ENCODE peak calls at places on chromosomes 7 and 10, in five cellular contexts. Z is lower lobe of right lung, U is transverse colon, Q is IMR-90, W is HCT116. V is an unnamed sample.

GRCh38 chr7:25495342-25495855 is 267.1 kb upstream of the NPVF start:
- DNase-seq in Z (no peak), U (no peak), Q (no peak), W (no peak), V (no peak)

GRCh38 chr10:113305871-113306270 is 247.0 kb upstream of the HABP2 start:
- DNase-seq in Z (no peak), U (no peak), Q (peak; percentile 58), W (no peak), V (no peak)

GRCh38 chr7:47954231-47954911 is 6.1 kb upstream of the PKD1L1 start:
- DNase-seq in Z (no peak), U (no peak), Q (peak; percentile 76), W (no peak), V (no peak)

GRCh38 chr10:59088912-59089573 is 87.4 kb upstream of the PHYHIPL start:
- DNase-seq in Z (no peak), U (no peak), Q (no peak), W (no peak), V (no peak)

GRCh38 chr7:63067897-63068585 is 930.6 kb upstream of the ZNF722 start:
- DNase-seq in Z (no peak), U (no peak), Q (no peak), W (no peak), V (no peak)

GRCh38 chr7:101733713-101734475 is 83.5 kb upstream of the CUX1 start:
- DNase-seq in Z (peak; percentile 80), U (peak; percentile 53), Q (peak; percentile 47), W (no peak), V (no peak)

GRCh38 chr7:155206286-155207020 is 91.2 kb upstream of the INSIG1 start:
- DNase-seq in Z (peak; percentile 81), U (peak; percentile 56), Q (peak; percentile 89), W (no peak), V (no peak)

GRCh38 chr7:5827755-5828154 is 46.3 kb upstream of the RNF216 start:
- DNase-seq in Z (peak; percentile 52), U (peak; percentile 28), Q (no peak), W (peak; percentile 16), V (no peak)

GRCh38 chr7:41816111-41816510 is 113.2 kb upstream of the INHBA start:
- DNase-seq in Z (no peak), U (no peak), Q (no peak), W (no peak), V (no peak)

GRCh38 chr10:110274072-110274627 is 30.6 kb downstream of the SMNDC1 start:
- DNase-seq in Z (no peak), U (no peak), Q (no peak), W (no peak), V (no peak)

GRCh38 chr10:94963901-94964300 is 25.4 kb downstream of the CYP2C9 start:
- DNase-seq in Z (no peak), U (no peak), Q (peak; percentile 13), W (peak; percentile 46), V (no peak)

GRCh38 chr10:132654708-132655661 is 117.4 kb downstream of the INPP5A start:
- DNase-seq in Z (peak; percentile 76), U (peak; percentile 54), Q (peak; percentile 55), W (peak; percentile 7), V (no peak)

GRCh38 chr10:93435621-93436385 is 46.3 kb downstream of the MYOF start:
- DNase-seq in Z (no peak), U (no peak), Q (peak; percentile 43), W (no peak), V (no peak)

GRCh38 chr7:20482071-20482470 is 133.4 kb upstream of the ABCB5 start:
- DNase-seq in Z (no peak), U (no peak), Q (no peak), W (no peak), V (no peak)

GRCh38 chr7:137880432-137880831 is 33.7 kb upstream of the DGKI start:
- DNase-seq in Z (no peak), U (no peak), Q (peak; percentile 77), W (no peak), V (no peak)

GRCh38 chr10:114634607-114634974 is 23.5 kb downstream of the ABLIM1 start:
- DNase-seq in Z (peak; percentile 74), U (no peak), Q (peak; percentile 93), W (peak; percentile 58), V (no peak)

GRCh38 chr7:151690597-151690996 is 170.9 kb upstream of the RHEB start:
- DNase-seq in Z (no peak), U (no peak), Q (peak; percentile 77), W (no peak), V (no peak)

GRCh38 chr7:165661-166369 is 26.6 kb upstream of the FAM20C start:
- DNase-seq in Z (no peak), U (no peak), Q (no peak), W (no peak), V (no peak)

GRCh38 chr7:26843696-26844095 is 20.7 kb downstream of the SKAP2 start:
- DNase-seq in Z (no peak), U (no peak), Q (peak; percentile 41), W (peak; percentile 15), V (no peak)
- TF ChIP-seq CTCF in Z (no peak), U (no peak), Q (peak; percentile 25), W (peak; percentile 23), V (no peak)

GRCh38 chr7:116678812-116679211 is 6.8 kb downstream of the MET start:
- DNase-seq in Z (no peak), U (no peak), Q (no peak), W (no peak), V (no peak)
- TF ChIP-seq CTCF in Z (no peak), U (no peak), Q (no peak), W (no peak), V (no peak)

GRCh38 chr10:124416733-124417132 is 2.0 kb downstream of the OAT start:
- DNase-seq in Z (no peak), U (no peak), Q (peak; percentile 20), W (no peak), V (no peak)

GRCh38 chr10:124419635-124420034 is 912 bp upstream of the OAT start:
- DNase-seq in Z (no peak), U (no peak), Q (no peak), W (no peak), V (no peak)

GRCh38 chr10:124418726-124419501 is at the start of gene OAT:
- DNase-seq in Z (peak; percentile 98), U (peak; percentile 98), Q (peak; percentile 92), W (peak; percentile 96), V (peak; percentile 97)

GRCh38 chr10:124420254-124420653 is 1.5 kb upstream of the OAT start:
- DNase-seq in Z (no peak), U (no peak), Q (no peak), W (no peak), V (no peak)

GRCh38 chr10:124417846-124418725 is 637 bp downstream of the OAT start:
- DNase-seq in Z (peak; percentile 71), U (peak; percentile 52), Q (peak; percentile 44), W (no peak), V (peak; percentile 57)
- TF ChIP-seq CTCF in Z (no peak), U (no peak), Q (no peak), W (no peak), V (no peak)

GRCh38 chr10:34080485-34081346 is 734.4 kb downstream of the PARD3 start:
- DNase-seq in Z (no peak), U (no peak), Q (no peak), W (no peak), V (no peak)

GRCh38 chr10:34079702-34080484 is 735.2 kb downstream of the PARD3 start:
- DNase-seq in Z (no peak), U (no peak), Q (no peak), W (no peak), V (no peak)

GRCh38 chr10:34083567-34083966 is 731.5 kb downstream of the PARD3 start:
- DNase-seq in Z (no peak), U (no peak), Q (no peak), W (no peak), V (no peak)

GRCh38 chr10:34081347-34081743 is 733.8 kb downstream of the PARD3 start:
- DNase-seq in Z (no peak), U (no peak), Q (no peak), W (no peak), V (no peak)

DNA sequence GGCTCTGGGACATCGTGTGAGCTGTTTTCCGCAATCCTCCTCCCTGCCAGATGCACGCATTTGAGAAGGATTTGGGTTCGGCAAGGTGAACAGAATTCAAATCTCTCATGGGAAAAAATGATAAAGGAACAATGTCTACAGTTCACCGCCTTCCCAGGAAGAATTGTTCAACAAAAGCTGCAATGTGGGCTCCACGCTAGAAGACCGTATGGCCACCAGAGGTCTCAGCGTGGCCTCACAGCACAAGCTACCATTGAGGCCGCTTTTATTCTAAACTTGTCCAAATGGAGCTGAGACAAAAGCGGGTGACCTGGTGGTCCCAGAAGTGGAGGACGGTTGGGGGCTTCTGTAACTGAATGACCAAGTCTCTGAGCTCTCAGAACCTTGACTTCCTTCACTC is 733.1 kb downstream of the PARD3 start:
- DNase-seq in Z (no peak), U (no peak), Q (no peak), W (no peak), V (no peak)
- TF ChIP-seq CTCF in Z (no peak), U (no peak), Q (peak; percentile 9), W (peak; percentile 21), V (no peak)

DNA sequence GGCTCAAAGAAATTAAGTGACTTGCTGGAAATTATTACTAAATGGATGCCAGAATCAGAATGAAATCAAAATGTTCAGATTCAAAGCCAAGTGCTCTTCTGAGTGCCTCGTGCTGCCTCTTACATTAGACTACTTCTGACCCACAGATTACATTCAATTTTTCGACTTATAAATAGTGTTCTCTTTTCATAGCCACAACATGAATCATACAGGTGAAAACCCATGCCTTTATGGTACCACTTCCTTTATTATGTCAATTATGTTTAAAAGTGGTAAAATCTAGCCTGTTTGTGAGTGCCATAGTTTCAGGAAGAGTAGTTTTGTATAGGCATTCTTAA is 208.1 kb upstream of the TEX47 start:
- DNase-seq in Z (no peak), U (no peak), Q (no peak), W (no peak), V (no peak)
- TF ChIP-seq CTCF in Z (no peak), U (no peak), Q (no peak), W (no peak), V (no peak)

GRCh38 chr7:27661776-27662489 is 750 bp downstream of the HIBADH start:
- DNase-seq in Z (peak; percentile 50), U (peak; percentile 37), Q (peak; percentile 19), W (no peak), V (peak; percentile 40)
- TF ChIP-seq CTCF in Z (no peak), U (no peak), Q (peak; percentile 1), W (no peak), V (no peak)

V was measured in breast epithelium.